ENCODE peak calls at places on chromosome 5, in six cellular contexts. T is heart left ventricle, E is dorsolateral prefrontal cortex, C is endodermal cell, Q is Panc1, K is IMR-90. Z is an unnamed sample.

GRCh38 chr5:95620030-95620869 is at the start of gene GPR150:
- DNase-seq in T (peak), C (peak), E (peak), K (peak), Q (no peak), Z (peak)

GRCh38 chr5:135881244-135881643 is 14.4 kb downstream of the IL9 start:
- DNase-seq in K (no peak), C (no peak), E (peak), T (no peak), Q (no peak), Z (no peak)

GRCh38 chr5:93322970-93323369 is 258.0 kb downstream of the NR2F1-AS1 start:
- DNase-seq in Q (no peak), K (no peak), C (no peak), E (no peak), T (no peak), Z (no peak)

GRCh38 chr5:137838976-137839375 is 28.7 kb upstream of the MYOT start:
- DNase-seq in C (no peak), T (no peak), K (no peak), Q (no peak), E (no peak), Z (no peak)

GRCh38 chr5:168433982-168434381 is 52.3 kb upstream of the RARS1 start:
- DNase-seq in E (peak), Q (no peak), T (no peak), C (peak), K (no peak), Z (no peak)

GRCh38 chr5:132526290-132526973 is 16.9 kb downstream of the IL5 start:
- DNase-seq in K (peak), E (no peak), C (peak), T (no peak), Q (peak), Z (peak)

GRCh38 chr5:76041863-76042262 is 41.3 kb upstream of the SV2C start:
- DNase-seq in K (no peak), E (no peak), C (peak), T (no peak), Q (no peak), Z (no peak)

GRCh38 chr5:4548341-4548740 is 591.8 kb upstream of the ADAMTS16 start:
- DNase-seq in E (no peak), T (no peak), C (no peak), Q (no peak), K (no peak), Z (no peak)

GRCh38 chr5:51202161-51202560 is 181.1 kb upstream of the ISL1 start:
- DNase-seq in C (no peak), E (no peak), K (no peak), Q (no peak), T (no peak), Z (no peak)

GRCh38 chr5:96256795-96257470 is 176.1 kb downstream of the PCSK1 start:
- DNase-seq in K (peak), C (no peak), T (no peak), E (peak), Q (no peak), Z (no peak)

GRCh38 chr5:139453683-139454567 is 8.6 kb downstream of the ECSCR start:
- DNase-seq in E (no peak), T (no peak), Q (no peak), C (no peak), K (no peak), Z (no peak)

GRCh38 chr5:1294839-1295649 is at the start of gene TERT:
- DNase-seq in E (no peak), Q (no peak), K (no peak), C (peak), T (no peak), Z (no peak)

GRCh38 chr5:170757669-170758068 is 25.9 kb upstream of the GABRP start:
- DNase-seq in Q (no peak), C (no peak), K (no peak), T (no peak), E (no peak), Z (no peak)

GRCh38 chr5:179340465-179340864 is 4.8 kb downstream of the ADAMTS2 start:
- DNase-seq in E (no peak), T (no peak), Q (no peak), K (no peak), C (no peak), Z (no peak)

GRCh38 chr5:53357439-53357838 is 123.0 kb upstream of the FST start:
- DNase-seq in T (no peak), E (no peak), K (no peak), C (no peak), Q (no peak), Z (no peak)

GRCh38 chr5:123119334-123119986 is 30.4 kb downstream of the PRDM6 start:
- DNase-seq in K (peak), C (peak), T (no peak), E (no peak), Q (no peak), Z (peak)

GRCh38 chr5:31516802-31517201 is 15.1 kb downstream of the DROSHA start:
- DNase-seq in T (no peak), C (no peak), E (no peak), Q (no peak), K (no peak), Z (no peak)

GRCh38 chr5:68214472-68215207 is 916 bp upstream of the PIK3R1 start:
- DNase-seq in E (peak), Q (no peak), C (no peak), T (no peak), K (no peak), Z (no peak)

GRCh38 chr5:135584918-135585317 is 6.1 kb upstream of the CXCL14 start:
- DNase-seq in E (no peak), Q (no peak), K (no peak), C (no peak), T (no peak), Z (no peak)

GRCh38 chr5:115271295-115272060 is 8.8 kb upstream of the PGGT1B start:
- DNase-seq in T (no peak), C (no peak), E (no peak), Q (no peak), K (no peak), Z (no peak)

GRCh38 chr5:87254035-87254434 is 13.6 kb upstream of the RASA1 start:
- DNase-seq in T (no peak), E (no peak), Q (no peak), C (no peak), K (no peak), Z (no peak)

GRCh38 chr5:176994460-176995121 is 12.0 kb downstream of the UIMC1 start:
- DNase-seq in E (no peak), C (peak), K (peak), T (peak), Q (no peak), Z (peak)

GRCh38 chr5:181187500-181188213 is 17.3 kb downstream of the TRIM7 start:
- DNase-seq in T (peak), E (peak), C (peak), Q (peak), K (peak), Z (peak)

GRCh38 chr5:179558912-179559279 is 8.5 kb downstream of the RUFY1 start:
- DNase-seq in E (no peak), C (peak), K (peak), T (no peak), Q (no peak), Z (peak)

GRCh38 chr5:35324201-35324600 is 93.9 kb upstream of the PRLR start:
- DNase-seq in T (no peak), K (no peak), C (no peak), Q (no peak), E (no peak), Z (no peak)

GRCh38 chr5:134006119-134006514 is 1.3 kb upstream of the VDAC1 start:
- DNase-seq in K (no peak), E (no peak), Q (no peak), C (peak), T (no peak), Z (no peak)
- H3K27ac ChIP-seq in K (peak), E (peak), Q (peak), C (peak), T (peak), Z (peak)

DNA sequence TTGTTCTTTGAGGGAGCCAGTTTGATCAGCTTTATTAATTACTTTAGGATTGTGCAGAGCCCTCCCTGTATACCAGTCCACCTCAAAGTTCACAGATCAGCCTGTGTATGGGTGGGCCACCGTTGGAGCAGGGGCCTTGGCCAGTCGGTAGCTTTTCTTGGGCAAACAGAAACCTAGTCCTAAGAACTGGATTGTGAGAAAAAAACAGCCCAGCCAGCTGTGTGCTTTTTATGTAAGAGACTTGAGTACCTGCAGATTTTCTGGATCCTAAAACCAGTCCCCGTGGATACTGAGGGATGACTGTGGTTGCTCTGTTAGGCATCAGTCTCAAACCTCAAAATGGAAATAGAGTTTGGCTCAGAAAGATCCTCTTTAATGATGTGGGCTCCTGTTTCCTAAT is 24.8 kb upstream of the ROPN1L start:
- DNase-seq in Q (no peak), E (no peak), K (no peak), T (no peak), C (no peak), Z (no peak)
- TF ChIP-seq CTCF in Q (no peak), E (no peak), K (no peak), T (no peak), C (no peak), Z (no peak)

DNA sequence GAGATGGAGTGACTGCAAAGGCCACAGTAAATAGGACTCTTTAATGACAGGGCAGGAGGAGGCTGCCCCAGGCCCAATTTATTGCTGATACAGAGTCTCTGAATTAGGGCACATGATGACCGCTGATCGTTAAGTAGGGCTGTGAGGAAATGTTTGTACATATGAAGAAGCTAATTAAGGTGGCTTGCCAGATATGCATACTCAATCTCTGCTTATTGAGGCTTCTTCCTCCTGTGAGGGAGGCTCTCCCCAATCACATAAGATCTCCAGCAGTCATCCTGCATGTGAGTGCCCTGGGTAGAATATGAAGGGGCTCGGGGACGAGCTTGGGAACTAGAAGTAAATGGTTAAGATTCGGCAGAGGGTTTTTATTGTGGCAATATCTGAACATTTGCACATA is 8.2 kb upstream of the CD180 start:
- DNase-seq in Q (no peak), C (no peak), K (no peak), E (no peak), T (no peak), Z (no peak)
- H3K27ac ChIP-seq in Q (no peak), C (no peak), K (no peak), E (no peak), T (peak), Z (no peak)

GRCh38 chr5:146043722-146044121 is 61.7 kb downstream of the PLAC8L1 start:
- DNase-seq in E (no peak), C (no peak), T (no peak), Q (no peak), K (no peak), Z (no peak)

GRCh38 chr5:146042628-146043279 is 62.6 kb downstream of the PLAC8L1 start:
- DNase-seq in T (no peak), K (peak), E (no peak), C (no peak), Q (no peak), Z (peak)

GRCh38 chr5:146040559-146040958 is 64.8 kb downstream of the PLAC8L1 start:
- DNase-seq in T (peak), Q (no peak), C (no peak), K (no peak), E (no peak), Z (no peak)

GRCh38 chr5:146039420-146039819 is 66.0 kb downstream of the PLAC8L1 start:
- DNase-seq in T (no peak), E (no peak), Q (no peak), K (no peak), C (no peak), Z (no peak)

DNA sequence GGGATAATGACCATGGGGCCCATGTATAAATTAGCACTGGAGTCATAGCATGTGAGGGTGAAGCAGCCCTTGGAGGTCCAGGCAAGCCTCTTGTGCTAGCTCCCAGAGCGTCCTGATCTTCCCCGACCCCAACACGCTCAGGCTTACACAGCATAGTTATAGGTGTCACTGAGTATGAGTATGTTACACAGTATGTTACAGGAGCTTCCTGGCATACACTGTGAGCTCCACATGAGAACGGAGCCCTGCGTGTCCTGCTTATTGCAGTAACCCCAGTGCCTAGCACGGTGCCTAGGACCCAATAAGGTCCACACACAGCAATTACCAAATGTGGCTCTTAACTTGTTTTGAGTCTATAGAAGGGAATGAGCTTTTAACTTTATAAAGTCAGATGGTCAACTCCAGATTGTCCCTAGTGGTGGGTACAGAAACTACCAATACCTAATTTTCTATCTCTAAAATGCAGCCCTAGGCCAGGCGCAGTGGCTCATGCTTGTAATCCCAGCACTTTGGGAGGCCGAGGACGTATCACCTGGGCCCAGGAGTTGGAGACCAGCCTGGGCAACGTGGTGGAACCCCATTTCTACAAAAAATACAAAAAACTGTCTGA is 64.1 kb downstream of the PLAC8L1 start:
- DNase-seq in E (no peak), T (no peak), C (no peak), Q (no peak), K (no peak), Z (no peak)
- TF ChIP-seq CTCF in E (peak), T (peak), C (peak), Q (peak), K (peak), Z (peak)

DNA sequence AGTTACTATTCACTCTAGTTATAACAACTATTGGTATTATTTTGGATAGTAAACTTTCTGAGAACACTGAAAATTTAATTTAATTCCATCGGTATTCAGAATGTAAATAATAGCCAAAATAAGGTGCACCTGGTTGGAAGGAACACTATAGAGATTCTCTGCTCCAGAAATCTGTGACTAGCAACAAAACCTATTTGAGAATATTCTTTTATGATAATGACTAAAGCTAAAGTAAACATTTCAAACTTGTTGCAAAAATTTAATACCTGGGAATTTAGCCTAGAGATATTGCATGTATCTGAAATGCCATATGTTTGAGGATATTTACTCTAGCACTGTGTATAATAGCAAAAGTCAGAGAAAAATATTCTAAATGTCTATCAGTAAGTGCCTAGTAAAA is 144.1 kb downstream of the PLK2 start:
- DNase-seq in T (no peak), E (no peak), Q (no peak), K (no peak), C (no peak), Z (no peak)
- H3K27ac ChIP-seq in T (no peak), E (no peak), Q (peak), K (no peak), C (no peak), Z (no peak)